ENCODE peak calls at places on chromosome 11, in seven cellular contexts. M is GM13976, A is astrocyte of the cerebellum, N is AG04450, O is GM20000, T is left cardiac atrium, E is left colon. W is an unnamed sample.

GRCh38 chr11:3949132-3949531 is 93.7 kb downstream of the STIM1 start:
- DNase-seq in N (no peak), O (no peak), M (no peak), E (no peak), T (no peak), A (no peak), W (peak; percentile 34)

GRCh38 chr11:113989916-113990315 is 15.0 kb downstream of the HTR3A start:
- DNase-seq in O (no peak), T (no peak), N (no peak), A (no peak), E (no peak), M (no peak), W (no peak)

GRCh38 chr11:67252831-67253239 is 13.4 kb upstream of the GRK2 start:
- DNase-seq in E (peak; percentile 29), A (no peak), T (no peak), M (no peak), N (no peak), O (no peak), W (no peak)

GRCh38 chr11:79419120-79419519 is 21.7 kb downstream of the TENM4 start:
- DNase-seq in M (no peak), N (no peak), A (no peak), T (no peak), O (no peak), E (peak; percentile 17), W (no peak)

GRCh38 chr11:67310246-67311050 is 7.1 kb downstream of the SSH3 start:
- DNase-seq in O (no peak), T (no peak), N (no peak), A (no peak), E (peak; percentile 8), M (no peak), W (no peak)

GRCh38 chr11:128860571-128861361 is 6.3 kb downstream of the KCNJ1 start:
- DNase-seq in M (no peak), E (no peak), T (no peak), A (no peak), O (no peak), N (no peak), W (no peak)

GRCh38 chr11:69425895-69426544 is 55.4 kb upstream of the LINC01488 start:
- DNase-seq in E (no peak), O (no peak), N (no peak), A (no peak), T (no peak), M (no peak), W (no peak)

GRCh38 chr11:74532496-74533246 is 39.1 kb upstream of the LIPT2 start:
- DNase-seq in E (no peak), N (no peak), A (no peak), T (no peak), O (no peak), M (no peak), W (no peak)

GRCh38 chr11:27282141-27282590 is 80.8 kb downstream of the CCDC34 start:
- DNase-seq in M (no peak), A (peak; percentile 97), E (no peak), O (no peak), T (peak; percentile 69), N (peak; percentile 72), W (no peak)

GRCh38 chr11:43504316-43504950 is 145.7 kb downstream of the TTC17 start:
- DNase-seq in T (no peak), N (no peak), M (peak; percentile 61), E (no peak), O (peak; percentile 51), A (no peak), W (peak; percentile 51)

GRCh38 chr11:1259561-1259960 is 36.7 kb downstream of the MUC5B start:
- DNase-seq in E (no peak), A (no peak), O (no peak), T (no peak), N (no peak), M (no peak), W (no peak)

GRCh38 chr11:75524576-75525432 is 937 bp downstream of the GDPD5 start:
- DNase-seq in T (no peak), O (peak; percentile 49), N (no peak), A (no peak), M (no peak), E (peak; percentile 47), W (no peak)

GRCh38 chr11:13878077-13878476 is 84.4 kb upstream of the SPON1 start:
- DNase-seq in M (no peak), E (no peak), T (no peak), O (no peak), N (no peak), A (no peak), W (no peak)

GRCh38 chr11:67345949-67346819 is 7.2 kb downstream of the POLD4 start:
- DNase-seq in E (peak; percentile 57), A (no peak), M (no peak), T (no peak), O (peak; percentile 27), N (no peak), W (no peak)

GRCh38 chr11:32893947-32894827 is 1.6 kb downstream of the QSER1 start:
- DNase-seq in A (peak; percentile 74), M (peak; percentile 65), E (no peak), T (no peak), N (peak; percentile 66), O (peak; percentile 65), W (peak; percentile 56)

GRCh38 chr11:117572129-117572528 is 224.9 kb downstream of the DSCAML1 start:
- DNase-seq in A (no peak), T (no peak), E (no peak), O (no peak), N (no peak), M (no peak), W (no peak)

W was measured in GM10248.